ENCODE peak calls at places on chromosomes 12 and 14, in six cellular contexts. M is heart left ventricle, W is H9, U is A549, H is left lung, B is esophagus muscularis mucosa. E is an unnamed sample.

GRCh38 chr12:46124848-46125619 is 134.7 kb upstream of the SCAF11 start:
- DNase-seq in M (no peak), W (peak), U (peak), H (peak), B (no peak), E (no peak)

GRCh38 chr14:69260979-69261605 is 1.1 kb downstream of the GALNT16 start:
- DNase-seq in M (peak), W (peak), U (peak), H (no peak), B (no peak), E (no peak)

GRCh38 chr12:81350309-81350708 is 272.4 kb downstream of the ACSS3 start:
- DNase-seq in M (no peak), W (no peak), U (no peak), H (no peak), B (no peak), E (no peak)

GRCh38 chr12:63816031-63816430 is 28.5 kb upstream of the SRGAP1 start:
- DNase-seq in M (no peak), W (no peak), U (no peak), H (no peak), B (no peak), E (no peak)

GRCh38 chr12:81080431-81080983 is 2.6 kb downstream of the ACSS3 start:
- DNase-seq in M (no peak), W (no peak), U (no peak), H (no peak), B (no peak), E (no peak)

GRCh38 chr14:89366580-89367448 is 50.2 kb downstream of the FOXN3 start:
- DNase-seq in M (no peak), W (no peak), U (no peak), H (peak), B (no peak), E (no peak)

GRCh38 chr12:89117448-89118034 is 234.8 kb downstream of the DUSP6 start:
- DNase-seq in M (no peak), W (no peak), U (no peak), H (peak), B (no peak), E (no peak)

GRCh38 chr14:29637406-29637805 is 290.2 kb downstream of the PRKD1 start:
- DNase-seq in M (no peak), W (no peak), U (no peak), H (peak), B (no peak), E (no peak)

GRCh38 chr14:52068741-52069616 is at the start of gene NID2:
- DNase-seq in M (peak), W (peak), U (peak), H (peak), B (peak), E (no peak)

GRCh38 chr14:50845166-50845565 is 14.2 kb upstream of the NIN start:
- DNase-seq in M (no peak), W (no peak), U (no peak), H (no peak), B (no peak), E (no peak)

GRCh38 chr14:53011053-53011462 is 60.2 kb upstream of the FERMT2 start:
- DNase-seq in M (peak), W (peak), U (peak), H (peak), B (peak), E (no peak)

GRCh38 chr14:103626150-103626850 is 2.7 kb upstream of the KLC1 start:
- DNase-seq in M (no peak), W (no peak), U (no peak), H (no peak), B (no peak), E (no peak)

GRCh38 chr12:12800406-12801180 is 12.6 kb upstream of the DDX47 start:
- DNase-seq in M (no peak), W (no peak), U (peak), H (no peak), B (no peak), E (no peak)

GRCh38 chr12:100234591-100235304 is 32.1 kb downstream of the DEPDC4 start:
- DNase-seq in M (no peak), W (no peak), U (peak), H (no peak), B (no peak), E (no peak)

GRCh38 chr12:86698581-86698980 is 442.4 kb upstream of the MGAT4C start:
- DNase-seq in M (no peak), W (no peak), U (no peak), H (no peak), B (no peak), E (no peak)

GRCh38 chr12:27213304-27213703 is 30.8 kb upstream of the STK38L start:
- DNase-seq in M (no peak), W (no peak), U (no peak), H (no peak), B (no peak), E (no peak)

GRCh38 chr12:23815810-23816209 is 133.7 kb downstream of the SOX5 start:
- DNase-seq in M (no peak), W (no peak), U (no peak), H (no peak), B (no peak), E (no peak)

GRCh38 chr14:89121961-89122675 is 294.9 kb downstream of the FOXN3 start:
- DNase-seq in M (no peak), W (peak), U (no peak), H (no peak), B (no peak), E (no peak)

GRCh38 chr12:50246159-50246865 is 37.0 kb downstream of the LIMA1 start:
- DNase-seq in M (no peak), W (no peak), U (no peak), H (no peak), B (no peak), E (no peak)

GRCh38 chr12:52359511-52360103 is 7.7 kb downstream of the KRT85 start:
- DNase-seq in M (no peak), W (no peak), U (no peak), H (no peak), B (no peak), E (no peak)

GRCh38 chr12:132625731-132626430 is 7.3 kb downstream of the P2RX2 start:
- DNase-seq in M (no peak), W (no peak), U (no peak), H (no peak), B (no peak), E (no peak)

GRCh38 chr12:47377414-47378221 is 297.9 kb upstream of the AMIGO2 start:
- DNase-seq in M (peak), W (no peak), U (peak), H (peak), B (no peak), E (peak)

GRCh38 chr12:6056406-6057211 is 67.9 kb downstream of the VWF start:
- DNase-seq in M (no peak), W (peak), U (peak), H (no peak), B (no peak), E (no peak)

GRCh38 chr14:73785336-73785833 is 66.2 kb upstream of the PTGR2 start:
- DNase-seq in M (no peak), W (peak), U (peak), H (peak), B (no peak), E (no peak)

GRCh38 chr12:46384451-46385301 is 12.1 kb upstream of the SLC38A2 start:
- DNase-seq in M (no peak), W (no peak), U (no peak), H (no peak), B (no peak), E (no peak)

GRCh38 chr12:85617307-85618091 is 218.7 kb downstream of the RASSF9 start:
- DNase-seq in M (no peak), W (no peak), U (no peak), H (no peak), B (no peak), E (no peak)

GRCh38 chr14:67674480-67675218 is at the start of gene VTI1B:
- DNase-seq in M (peak), W (peak), U (peak), H (peak), B (no peak), E (peak)
- TF ChIP-seq CTCF in M (no peak), W (no peak), U (peak), H (no peak), B (no peak), E (no peak)

GRCh38 chr12:105935106-105935505 is 203.6 kb downstream of the NUAK1 start:
- DNase-seq in M (no peak), W (no peak), U (no peak), H (no peak), B (no peak), E (no peak)
- H3K27ac ChIP-seq in M (no peak), W (no peak), U (peak), H (no peak), B (no peak), E (no peak)

DNA sequence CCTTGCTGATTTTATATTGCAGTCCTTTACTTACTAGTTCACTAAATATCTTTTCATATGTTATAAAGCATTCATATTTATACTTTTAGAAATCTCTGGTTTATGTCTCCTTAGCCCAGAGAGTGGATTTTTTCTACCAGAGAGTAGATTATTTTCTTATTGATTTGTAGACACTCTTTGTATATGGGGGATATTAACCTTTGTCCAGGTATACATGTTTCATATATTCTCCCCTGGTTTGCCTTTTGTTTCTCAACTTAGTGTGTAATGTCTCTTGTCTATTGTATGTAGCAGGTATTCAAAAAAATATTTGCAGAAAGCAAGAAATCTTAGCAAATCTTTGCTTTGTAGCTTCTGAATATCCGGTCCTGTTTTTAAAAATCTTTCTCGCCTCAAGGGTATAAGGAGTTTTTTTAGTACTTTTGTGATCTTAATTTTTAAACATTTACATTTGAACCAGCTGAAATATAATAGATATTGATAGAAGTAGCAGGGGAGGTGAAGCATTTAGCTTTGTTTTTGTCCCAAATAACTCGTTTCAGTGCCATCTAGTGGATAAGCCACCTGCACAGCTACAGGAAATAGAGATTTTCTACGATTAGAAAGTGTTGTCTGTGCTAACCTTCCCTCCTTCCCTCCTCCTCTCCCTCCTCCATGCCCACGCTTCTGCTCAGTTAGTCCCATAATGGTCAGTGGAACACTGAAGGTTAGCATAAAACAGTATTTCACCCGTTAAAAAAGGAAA is 97.0 kb downstream of the PHETA1 start:
- DNase-seq in M (no peak), W (no peak), U (no peak), H (no peak), B (no peak), E (no peak)
- TF ChIP-seq CTCF in M (no peak), W (peak), U (peak), H (no peak), B (no peak), E (no peak)

GRCh38 chr12:69007858-69008314 is 74.9 kb upstream of the CPM start:
- DNase-seq in M (no peak), W (no peak), U (no peak), H (no peak), B (no peak), E (no peak)
- H3K27ac ChIP-seq in M (no peak), W (no peak), U (peak), H (peak), B (peak), E (peak)

DNA sequence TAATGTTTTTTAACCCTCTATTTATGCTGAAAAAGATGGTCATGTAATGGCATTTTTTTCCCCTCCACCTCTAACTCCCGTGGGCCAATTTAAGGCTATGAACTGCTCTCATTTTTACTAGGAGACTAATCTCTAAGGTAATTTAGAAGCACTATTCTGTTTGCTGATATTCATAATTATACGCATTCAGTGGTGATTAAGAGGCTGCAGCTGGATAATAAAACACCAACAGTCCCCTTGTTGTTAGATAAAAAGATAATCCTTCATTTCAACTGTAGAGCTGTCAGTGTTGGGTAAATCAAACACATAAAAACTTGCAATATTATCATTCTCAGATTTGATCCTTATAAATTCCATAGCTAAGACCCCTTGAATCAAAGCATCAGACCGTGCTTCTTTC is 8.9 kb downstream of the MYO1H start:
- DNase-seq in M (no peak), W (no peak), U (no peak), H (no peak), B (no peak), E (no peak)
- TF ChIP-seq CTCF in M (no peak), W (no peak), U (no peak), H (no peak), B (no peak), E (no peak)

GRCh38 chr14:87990687-87991086 is 2.3 kb downstream of the GALC start:
- DNase-seq in M (no peak), W (no peak), U (no peak), H (no peak), B (no peak), E (no peak)

GRCh38 chr14:87992349-87992719 is 648 bp downstream of the GALC start:
- DNase-seq in M (no peak), W (peak), U (peak), H (peak), B (no peak), E (no peak)

GRCh38 chr14:87993485-87993809 is 465 bp upstream of the GALC start:
- DNase-seq in M (no peak), W (no peak), U (no peak), H (no peak), B (no peak), E (no peak)

GRCh38 chr14:87994974-87995373 is 2.0 kb upstream of the GALC start:
- DNase-seq in M (no peak), W (no peak), U (no peak), H (no peak), B (no peak), E (no peak)

GRCh38 chr14:87992720-87993484 is at the start of gene GALC:
- DNase-seq in M (peak), W (peak), U (peak), H (peak), B (peak), E (peak)
- H3K27ac ChIP-seq in M (peak), W (no peak), U (peak), H (peak), B (peak), E (peak)

DNA sequence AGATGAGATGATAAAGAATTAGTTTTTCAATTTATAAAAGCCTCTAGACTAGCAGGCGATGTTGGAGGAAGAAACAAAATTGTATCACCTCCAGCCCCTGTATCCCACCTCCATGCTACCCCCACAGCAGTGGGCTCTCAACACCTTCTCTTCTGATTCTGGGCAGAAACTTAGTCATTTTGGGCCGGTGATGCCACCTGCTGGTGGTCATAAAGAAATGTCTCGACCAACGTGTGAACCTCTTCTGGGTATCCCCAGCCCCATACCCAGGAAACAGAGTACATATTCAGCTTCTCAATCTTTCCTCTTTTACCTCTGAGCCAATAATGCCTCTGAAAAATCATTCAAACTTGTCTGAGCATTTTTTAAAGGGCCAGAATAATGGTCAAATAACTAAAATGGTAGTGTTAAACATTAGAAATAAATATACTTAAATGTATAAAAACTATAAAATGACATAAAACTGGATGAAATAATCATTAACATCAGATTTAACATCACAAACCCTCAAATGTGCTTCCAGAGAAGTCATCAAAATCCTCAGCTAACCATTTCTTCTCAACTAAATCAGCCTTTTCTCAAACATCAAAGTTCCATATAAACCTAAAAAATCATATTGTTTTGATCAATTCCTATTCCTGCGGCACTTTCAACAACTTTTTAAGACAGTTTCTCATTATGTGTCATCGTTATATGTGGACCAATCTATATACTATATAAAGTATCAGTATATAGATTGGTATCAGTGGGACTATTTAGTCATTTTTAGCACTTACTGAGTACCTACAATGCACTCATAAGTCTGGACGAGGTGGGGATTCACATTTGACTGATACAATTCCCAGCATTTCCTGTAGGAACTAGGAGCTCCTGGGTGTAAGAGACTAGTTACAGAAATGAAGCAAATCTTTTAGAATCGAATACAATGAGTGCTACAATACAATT is 69.4 kb downstream of the ATXN2 start:
- DNase-seq in M (no peak), W (peak), U (peak), H (no peak), B (no peak), E (no peak)
- TF ChIP-seq CTCF in M (peak), W (peak), U (peak), H (peak), B (peak), E (peak)

GRCh38 chr12:96774501-96775256 is 132.4 kb upstream of the NEDD1 start:
- DNase-seq in M (no peak), W (no peak), U (peak), H (no peak), B (no peak), E (no peak)
- H3K27ac ChIP-seq in M (no peak), W (no peak), U (peak), H (no peak), B (no peak), E (no peak)